ENCODE peak calls at places on chromosomes 3 and 15, in four cellular contexts. Y is HepG2, Q is GM12878, E is K562. U is an unnamed sample.

GRCh38 chr15:66253643-66254363 is at the start of gene MEGF11:
- DNase-seq in Y (no peak), Q (no peak), E (peak), U (no peak)

GRCh38 chr15:85793641-85794597 is 806 bp downstream of the KLHL25 start:
- DNase-seq in Y (peak), Q (no peak), E (peak), U (no peak)

GRCh38 chr15:48424076-48424475 is 92.8 kb downstream of the DUT start:
- DNase-seq in Y (no peak), Q (no peak), E (no peak), U (no peak)

GRCh38 chr15:48823237-48823636 is 12.4 kb upstream of the CEP152 start:
- DNase-seq in Y (no peak), Q (no peak), E (no peak), U (peak)

GRCh38 chr3:65030847-65031463 is 343.2 kb upstream of the ADAMTS9 start:
- DNase-seq in Y (no peak), Q (no peak), E (peak), U (no peak)

GRCh38 chr3:151382671-151383070 is 1.9 kb downstream of the P2RY12 start:
- DNase-seq in Y (no peak), Q (no peak), E (no peak), U (no peak)

GRCh38 chr15:60844431-60845174 is 365.7 kb upstream of the ICE2 start:
- DNase-seq in Y (no peak), Q (no peak), E (no peak), U (no peak)

GRCh38 chr3:28224430-28224829 is 17.0 kb upstream of the CMC1 start:
- DNase-seq in Y (no peak), Q (no peak), E (no peak), U (no peak)

GRCh38 chr15:51253385-51253784 is 85.0 kb downstream of the CYP19A1 start:
- DNase-seq in Y (no peak), Q (no peak), E (no peak), U (no peak)

GRCh38 chr3:66303556-66303955 is 82.8 kb downstream of the SLC25A26 start:
- DNase-seq in Y (no peak), Q (no peak), E (no peak), U (no peak)

GRCh38 chr15:44094776-44095175 is 100.3 kb downstream of the FRMD5 start:
- DNase-seq in Y (no peak), Q (no peak), E (no peak), U (no peak)

GRCh38 chr3:61600195-61600594 is 38.8 kb downstream of the PTPRG start:
- DNase-seq in Y (peak), Q (no peak), E (no peak), U (no peak)

GRCh38 chr15:100879046-100879445 is 585 bp upstream of the ALDH1A3 start:
- DNase-seq in Y (no peak), Q (no peak), E (no peak), U (no peak)

GRCh38 chr15:82890338-82891024 is 62.0 kb downstream of the HOMER2 start:
- DNase-seq in Y (no peak), Q (no peak), E (no peak), U (no peak)

GRCh38 chr15:98823012-98823458 is 174.7 kb downstream of the IGF1R start:
- DNase-seq in Y (no peak), Q (peak), E (no peak), U (peak)

GRCh38 chr3:16838561-16838960 is 46.2 kb upstream of the PLCL2 start:
- DNase-seq in Y (peak), Q (no peak), E (no peak), U (no peak)

GRCh38 chr3:109559389-109559788 is 222.0 kb upstream of the DPPA4 start:
- DNase-seq in Y (no peak), Q (no peak), E (no peak), U (no peak)

GRCh38 chr3:44886561-44886960 is 12.2 kb downstream of the TGM4 start:
- DNase-seq in Y (no peak), Q (no peak), E (no peak), U (no peak)

GRCh38 chr3:45644467-45645201 is 44.6 kb upstream of the SACM1L start:
- DNase-seq in Y (no peak), Q (no peak), E (no peak), U (no peak)

DNA sequence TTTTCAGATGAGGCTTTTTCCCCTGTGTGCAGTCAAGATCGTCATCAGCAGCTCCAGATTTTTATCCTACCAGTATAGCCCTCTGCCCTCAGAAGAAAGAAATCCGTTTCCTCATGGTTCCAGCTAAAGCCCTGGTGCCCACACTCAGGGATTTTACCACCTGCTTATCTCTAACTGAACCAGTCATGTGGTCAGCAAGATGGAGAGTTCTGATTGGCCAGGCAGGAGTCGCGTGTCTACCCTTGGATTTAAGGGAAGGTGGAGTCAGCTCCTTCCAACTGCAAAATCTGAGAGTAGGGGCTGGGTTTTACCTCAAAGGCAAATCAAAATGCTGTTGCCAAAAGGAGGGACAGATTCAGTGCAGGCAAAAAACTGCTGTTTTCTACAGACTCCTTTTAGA is 135.3 kb downstream of the LRTM1 start:
- DNase-seq in Y (no peak), Q (no peak), E (no peak), U (no peak)
- TF ChIP-seq RAD21 in Y (no peak), Q (no peak), E (no peak), U (no peak)

GRCh38 chr3:133367431-133367830 is 32.4 kb upstream of the BFSP2 start:
- DNase-seq in Y (no peak), Q (no peak), E (no peak), U (no peak)

GRCh38 chr3:133367956-133368355 is 31.9 kb upstream of the BFSP2 start:
- DNase-seq in Y (no peak), Q (no peak), E (no peak), U (no peak)

GRCh38 chr3:133366921-133367320 is 32.9 kb upstream of the BFSP2 start:
- DNase-seq in Y (no peak), Q (no peak), E (no peak), U (no peak)

GRCh38 chr3:133371181-133371580 is 28.7 kb upstream of the BFSP2 start:
- DNase-seq in Y (no peak), Q (no peak), E (no peak), U (no peak)

GRCh38 chr3:133369041-133369440 is 30.8 kb upstream of the BFSP2 start:
- DNase-seq in Y (no peak), Q (no peak), E (no peak), U (no peak)
- TF ChIP-seq ATF2 in Y (no peak), Q (no peak), E (no peak), U (no peak)

GRCh38 chr3:51966016-51966415 is 1.2 kb downstream of the PCBP4 start:
- DNase-seq in Y (no peak), Q (no peak), E (no peak), U (no peak)
- TF ChIP-seq RAD21 in Y (no peak), Q (no peak), E (no peak), U (no peak)

GRCh38 chr3:42035816-42036482 is 55.2 kb upstream of the TRAK1 start:
- DNase-seq in Y (no peak), Q (no peak), E (no peak), U (no peak)
- TF ChIP-seq ATF2 in Y (no peak), Q (no peak), E (no peak), U (no peak)

DNA sequence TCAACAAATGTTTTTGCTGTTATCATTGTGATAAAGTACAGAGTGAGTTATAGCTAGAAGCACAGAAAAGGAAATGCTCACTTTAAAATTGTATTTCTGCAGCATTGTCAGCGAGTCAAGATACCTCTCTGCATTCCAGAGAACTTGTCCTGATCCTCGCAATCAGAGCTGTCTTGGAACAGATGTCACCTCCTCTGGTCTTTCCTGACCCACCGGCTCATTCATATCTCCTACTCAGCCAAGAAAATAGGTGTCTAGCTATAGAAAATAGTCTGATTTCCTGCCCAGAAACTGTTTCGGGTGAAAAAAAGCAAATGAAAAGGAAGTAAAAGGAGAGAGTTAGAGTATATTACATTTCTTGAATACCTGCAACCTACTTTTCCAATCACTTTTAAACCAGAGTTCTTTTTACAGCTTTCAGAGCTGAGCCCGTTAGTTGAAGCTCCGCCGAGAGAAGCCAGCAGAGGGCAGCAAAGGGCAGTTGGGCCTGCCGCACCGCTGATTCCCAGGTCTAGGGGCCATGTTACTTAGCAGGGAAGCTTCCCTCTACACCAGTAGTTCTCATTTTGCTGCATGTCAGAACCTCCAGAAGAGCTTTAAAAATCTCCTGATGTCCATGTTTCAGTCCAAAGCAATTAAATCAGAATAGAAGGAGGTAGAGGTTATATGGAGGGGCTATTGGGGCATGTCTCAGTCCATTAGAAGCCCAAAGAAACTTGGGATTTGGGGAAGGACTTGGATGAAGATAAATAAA is 185.7 kb upstream of the THRB start:
- DNase-seq in Y (peak), Q (no peak), E (peak), U (peak)
- TF ChIP-seq RAD21 in Y (peak), Q (peak), E (peak), U (peak)

GRCh38 chr3:108006901-108007331 is 83.9 kb downstream of the CD47 start:
- DNase-seq in Y (no peak), Q (no peak), E (no peak), U (no peak)

GRCh38 chr3:108008106-108008505 is 82.7 kb downstream of the CD47 start:
- DNase-seq in Y (no peak), Q (no peak), E (no peak), U (no peak)

GRCh38 chr3:108001457-108001856 is 89.4 kb downstream of the CD47 start:
- DNase-seq in Y (no peak), Q (no peak), E (no peak), U (no peak)

GRCh38 chr3:108006077-108006675 is 84.7 kb downstream of the CD47 start:
- DNase-seq in Y (peak), Q (no peak), E (no peak), U (no peak)

DNA sequence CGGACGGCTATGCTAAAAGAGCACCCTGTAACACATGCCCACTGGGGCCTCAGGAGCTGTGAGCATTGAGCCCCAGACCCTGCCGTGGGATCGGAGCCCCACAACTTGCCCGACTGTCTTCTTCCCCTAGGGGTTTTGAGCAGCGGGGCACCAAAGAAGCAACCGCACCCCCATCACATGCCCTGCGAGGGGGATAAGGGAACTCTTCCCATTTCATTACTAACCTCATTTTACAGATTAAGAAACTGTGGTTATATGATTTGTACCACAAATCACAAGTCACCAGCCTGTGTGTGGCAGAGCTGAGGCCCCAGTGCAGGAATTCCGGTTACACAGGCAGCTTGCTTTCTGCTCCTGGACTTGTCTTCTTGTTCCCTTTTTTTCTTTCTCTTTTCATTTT is 86.2 kb downstream of the CD47 start:
- DNase-seq in Y (no peak), Q (no peak), E (no peak), U (no peak)
- TF ChIP-seq ATF2 in Y (no peak), Q (no peak), E (no peak), U (no peak)

DNA sequence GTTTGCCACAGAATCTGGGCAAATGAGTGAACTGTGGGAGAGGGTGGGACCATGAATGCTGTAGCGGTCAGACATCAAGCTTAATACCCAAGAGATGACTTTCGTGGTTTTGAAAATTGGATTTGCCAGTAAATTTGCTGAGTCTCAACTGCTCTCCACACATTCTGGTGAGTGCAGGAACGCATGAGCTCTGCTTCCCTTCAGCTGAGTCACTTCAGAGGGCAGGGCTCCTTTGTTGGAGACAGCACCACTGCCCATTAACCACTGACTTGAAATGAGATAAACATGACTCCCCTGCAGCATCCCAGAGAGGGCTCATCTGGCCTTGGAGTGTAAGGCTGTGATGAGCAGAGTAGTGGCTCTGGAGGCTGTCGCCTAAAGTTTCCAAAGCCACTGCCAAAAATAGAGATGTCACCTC is 22.6 kb downstream of the RARRES1 start:
- DNase-seq in Y (no peak), Q (no peak), E (no peak), U (no peak)
- TF ChIP-seq RAD21 in Y (no peak), Q (no peak), E (no peak), U (no peak)

DNA sequence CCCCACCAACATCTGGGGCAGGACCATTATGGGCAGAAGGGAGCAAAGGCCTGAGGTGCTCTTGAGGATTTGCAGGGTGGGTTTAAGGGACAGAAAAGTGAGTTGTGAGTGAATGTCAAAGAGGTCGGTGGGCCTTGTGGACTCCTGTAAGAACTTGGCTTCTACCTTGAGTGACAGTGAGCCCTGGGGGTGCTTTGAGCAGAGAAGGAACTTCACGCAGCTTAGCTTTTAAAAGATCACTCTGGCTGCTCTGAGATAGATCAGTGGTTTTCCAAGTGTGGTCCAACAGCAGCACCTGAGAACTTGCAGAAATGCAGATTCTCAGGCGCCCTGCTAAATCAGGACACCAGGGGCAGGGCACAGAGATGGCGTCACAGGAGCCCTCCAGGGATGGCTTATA is 15.3 kb upstream of the ALAS1 start:
- DNase-seq in Y (no peak), Q (no peak), E (no peak), U (no peak)
- TF ChIP-seq ATF2 in Y (no peak), Q (no peak), E (no peak), U (no peak)

DNA sequence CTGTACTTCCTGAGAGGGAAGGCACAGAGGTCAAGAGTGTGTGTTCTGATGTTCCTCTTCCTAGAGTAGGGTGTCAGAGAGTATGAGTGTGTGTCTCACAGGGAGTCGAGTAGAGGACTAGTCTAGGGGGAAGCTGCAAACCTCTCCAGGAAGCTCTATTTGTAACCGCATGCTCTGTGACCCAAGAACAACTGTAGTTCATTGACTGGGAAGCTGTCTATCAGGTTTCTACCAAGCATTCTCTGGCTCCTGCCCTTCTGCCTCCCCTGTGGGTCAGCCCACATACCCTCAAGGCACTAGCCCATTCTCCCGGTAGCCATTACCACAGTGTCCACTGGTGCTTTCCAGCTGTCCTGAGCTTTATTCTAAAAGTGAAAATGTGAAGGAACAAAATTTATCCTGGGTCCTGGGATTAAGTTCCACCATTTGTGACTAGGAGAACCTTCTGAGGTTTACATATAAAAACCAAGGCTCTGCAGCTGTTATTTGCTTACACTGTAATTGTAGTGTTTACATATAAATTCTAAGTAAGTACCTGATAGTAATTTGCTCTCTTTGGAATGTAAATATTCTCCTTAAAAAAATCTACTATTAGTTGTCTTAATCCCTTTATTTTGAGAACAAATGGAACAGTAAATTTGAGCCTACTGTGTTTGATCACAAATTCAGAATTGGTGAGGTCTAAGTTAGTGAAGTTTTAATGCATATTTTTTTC is 40.7 kb downstream of the MYRIP start:
- DNase-seq in Y (no peak), Q (no peak), E (no peak), U (no peak)
- TF ChIP-seq RAD21 in Y (no peak), Q (no peak), E (no peak), U (no peak)

GRCh38 chr3:53256704-53257055 is 858 bp upstream of the TKT start:
- DNase-seq in Y (no peak), Q (no peak), E (no peak), U (no peak)

GRCh38 chr3:53254810-53255359 is 937 bp downstream of the TKT start:
- DNase-seq in Y (no peak), Q (peak), E (peak), U (no peak)

GRCh38 chr3:53255775-53256703 is at the start of gene TKT:
- DNase-seq in Y (peak), Q (peak), E (peak), U (peak)

GRCh38 chr3:53254190-53254809 is 1.5 kb downstream of the TKT start:
- DNase-seq in Y (no peak), Q (no peak), E (no peak), U (no peak)

GRCh38 chr3:53255360-53255774 is 455 bp downstream of the TKT start:
- DNase-seq in Y (no peak), Q (no peak), E (no peak), U (no peak)
- TF ChIP-seq ATF2 in Y (no peak), Q (no peak), E (no peak), U (no peak)

U was measured in H1.